ENCODE peak calls at places on chromosomes 11 and 22, in seven cellular contexts. X is IMR-90, S is K562, R is spleen, Q is psoas muscle, Z is heart right ventricle, T is fibroblast of lung. E is an unnamed sample.

GRCh38 chr11:68008381-68009337 is 1.5 kb upstream of the ALDH3B1 start:
- DNase-seq in X (no peak), S (no peak), R (peak; percentile 89), Q (no peak), Z (peak; percentile 21), T (no peak), E (peak; percentile 79)

GRCh38 chr11:36333897-36334296 is 37.8 kb downstream of the PRR5L start:
- DNase-seq in X (peak; percentile 53), S (peak; percentile 69), R (no peak), Q (no peak), Z (no peak), T (peak; percentile 57), E (no peak)

GRCh38 chr11:43503417-43503816 is 144.7 kb downstream of the TTC17 start:
- DNase-seq in X (no peak), S (no peak), R (no peak), Q (no peak), Z (no peak), T (no peak), E (no peak)

GRCh38 chr11:130625907-130626306 is 177.5 kb downstream of the ADAMTS15 start:
- DNase-seq in X (no peak), S (no peak), R (no peak), Q (no peak), Z (no peak), T (no peak), E (no peak)

GRCh38 chr11:111923351-111923788 is 4.7 kb downstream of the C11orf52 start:
- DNase-seq in X (peak; percentile 48), S (no peak), R (no peak), Q (no peak), Z (no peak), T (peak; percentile 53), E (no peak)

GRCh38 chr22:48106715-48107259 is 1344.3 kb downstream of the TBC1D22A start:
- DNase-seq in X (no peak), S (no peak), R (no peak), Q (no peak), Z (no peak), T (no peak), E (no peak)

GRCh38 chr11:88475991-88476418 is 138.5 kb upstream of the CTSC start:
- DNase-seq in X (peak; percentile 66), S (no peak), R (no peak), Q (no peak), Z (no peak), T (peak; percentile 25), E (no peak)

GRCh38 chr11:133906746-133907145 is 50.0 kb downstream of the IGSF9B start:
- DNase-seq in X (no peak), S (no peak), R (peak; percentile 56), Q (no peak), Z (no peak), T (no peak), E (no peak)

GRCh38 chr22:24427500-24428164 is at the start of gene ADORA2A:
- DNase-seq in X (no peak), S (no peak), R (peak; percentile 99), Q (no peak), Z (peak; percentile 38), T (no peak), E (peak; percentile 51)

GRCh38 chr22:45863981-45864751 is 112.8 kb downstream of the WNT7B start:
- DNase-seq in X (peak; percentile 63), S (peak; percentile 75), R (peak; percentile 85), Q (peak; percentile 72), Z (peak; percentile 75), T (peak; percentile 78), E (peak; percentile 48)

GRCh38 chr11:78365381-78365792 is 52.2 kb downstream of the GAB2 start:
- DNase-seq in X (no peak), S (no peak), R (no peak), Q (no peak), Z (no peak), T (peak; percentile 87), E (no peak)

GRCh38 chr11:111819161-111820058 is 52.0 kb downstream of the ALG9 start:
- DNase-seq in X (peak; percentile 82), S (no peak), R (no peak), Q (peak; percentile 37), Z (no peak), T (peak; percentile 59), E (no peak)

GRCh38 chr11:10378362-10378761 is 73.5 kb downstream of the ADM start:
- DNase-seq in X (no peak), S (no peak), R (no peak), Q (no peak), Z (no peak), T (no peak), E (no peak)

GRCh38 chr11:17991799-17992433 is 20.9 kb downstream of the SERGEF start:
- DNase-seq in X (peak; percentile 70), S (peak; percentile 61), R (no peak), Q (no peak), Z (no peak), T (peak; percentile 35), E (peak; percentile 57)

GRCh38 chr11:120953230-120953558 is 70.7 kb upstream of the TBCEL start:
- DNase-seq in X (no peak), S (no peak), R (no peak), Q (no peak), Z (no peak), T (no peak), E (no peak)

GRCh38 chr11:68806931-68807844 is 34.5 kb downstream of the CPT1A start:
- DNase-seq in X (peak; percentile 77), S (no peak), R (no peak), Q (no peak), Z (no peak), T (peak; percentile 84), E (no peak)

GRCh38 chr11:3147626-3148025 is 17.5 kb downstream of the OSBPL5 start:
- DNase-seq in X (no peak), S (no peak), R (no peak), Q (no peak), Z (no peak), T (no peak), E (no peak)

GRCh38 chr11:42923651-42924050 is 388.1 kb upstream of the API5 start:
- DNase-seq in X (no peak), S (no peak), R (no peak), Q (no peak), Z (no peak), T (no peak), E (no peak)

GRCh38 chr11:120384476-120384875 is 48.3 kb downstream of the ARHGEF12 start:
- DNase-seq in X (no peak), S (no peak), R (no peak), Q (no peak), Z (no peak), T (no peak), E (no peak)

GRCh38 chr11:68090287-68090686 is 30.9 kb downstream of the CHKA start:
- DNase-seq in X (no peak), S (no peak), R (no peak), Q (no peak), Z (no peak), T (no peak), E (peak; percentile 57)

GRCh38 chr11:2828585-2829330 is 56.8 kb downstream of the CDKN1C start:
- DNase-seq in X (no peak), S (no peak), R (no peak), Q (peak; percentile 3), Z (peak; percentile 17), T (no peak), E (no peak)

DNA sequence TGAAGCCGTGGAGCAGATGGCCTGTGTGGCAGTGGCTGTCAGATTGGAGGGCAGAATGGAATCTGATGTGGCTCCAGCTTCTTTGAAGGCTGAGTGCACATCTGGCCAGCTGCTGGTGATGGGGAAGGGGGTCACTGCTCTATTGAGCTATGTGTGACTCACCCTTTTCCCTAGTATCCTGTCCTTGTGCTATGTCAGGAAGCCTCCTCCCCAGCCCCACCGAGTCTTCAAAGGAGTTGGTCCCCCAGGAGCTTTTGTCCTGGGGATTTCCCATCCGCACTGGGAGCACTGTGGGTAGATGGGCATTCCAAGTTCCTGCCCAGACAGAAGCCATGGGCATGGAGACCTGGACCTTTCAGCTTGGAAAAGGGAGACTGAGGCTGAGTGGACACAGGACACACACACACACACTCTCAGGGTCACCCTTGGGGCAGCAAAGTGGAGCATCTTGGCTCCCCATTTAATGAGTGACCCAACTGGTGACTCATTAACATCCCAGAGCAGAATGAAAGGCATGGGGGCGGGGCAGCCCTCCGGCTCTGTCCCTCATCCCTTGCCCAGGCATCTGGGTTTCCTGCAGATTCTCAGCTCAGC is 3.3 kb downstream of the SERPINH1 start:
- DNase-seq in X (peak; percentile 78), S (no peak), R (no peak), Q (peak; percentile 77), Z (peak; percentile 60), T (peak; percentile 73), E (no peak)
- H3K27ac ChIP-seq in X (peak overlapping the region; percentile 96), S (peak overlapping the region; percentile 77), R (peak overlapping the region; percentile 97), Q (peak overlapping the region; percentile 100), Z (peak overlapping the region; percentile 98), T (peak overlapping the region; percentile 91), E (peak overlapping the region; percentile 98)

DNA sequence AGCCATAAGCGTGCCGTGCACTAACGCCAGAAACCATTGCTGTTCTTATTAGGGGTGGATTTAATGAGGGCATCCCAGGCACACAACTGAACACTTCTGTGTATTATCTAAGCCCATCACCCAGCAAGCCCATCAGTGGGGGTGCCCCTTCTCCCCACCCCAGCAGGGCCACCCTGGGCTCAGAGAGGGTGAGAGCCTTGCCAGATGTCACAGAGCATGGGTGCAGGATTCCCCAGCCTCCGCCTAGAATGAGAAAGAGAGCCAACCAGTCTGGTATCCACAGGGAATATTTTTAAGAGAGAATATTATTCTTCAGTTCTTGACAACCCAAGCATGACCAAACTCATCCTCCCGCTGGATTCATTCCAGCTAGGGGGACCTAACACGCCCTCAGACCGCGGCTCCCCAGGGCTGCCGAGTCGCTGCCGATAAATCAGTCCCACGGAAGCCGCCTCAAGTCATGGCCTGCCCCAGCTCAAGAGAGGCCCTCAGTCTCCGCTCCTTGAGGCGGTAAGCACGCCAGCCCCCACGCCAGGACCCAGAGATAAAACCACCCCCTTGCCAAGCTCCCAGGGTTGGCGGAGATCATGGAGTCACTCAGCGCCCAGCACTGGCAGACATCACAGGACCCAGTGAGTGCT is 47.2 kb downstream of the MN1 start:
- DNase-seq in X (no peak), S (no peak), R (peak; percentile 59), Q (no peak), Z (no peak), T (peak; percentile 70), E (no peak)
- H3K4me1 ChIP-seq in X (peaks cover 12% of the 10 kb centered on the region), S (no peaks in the 10 kb centered on the region), R (no peaks in the 10 kb centered on the region), Q (peaks cover 13% of the 10 kb centered on the region), Z (peaks cover 22% of the 10 kb centered on the region), T (no peaks in the 10 kb centered on the region), E (peaks cover 3% of the 10 kb centered on the region)

GRCh38 chr11:16001899-16002426 is 354.4 kb downstream of the SOX6 start:
- DNase-seq in X (peak; percentile 95), S (no peak), R (no peak), Q (no peak), Z (no peak), T (peak; percentile 98), E (peak; percentile 82)
- H3K27ac ChIP-seq in X (peak overlapping the region; percentile 40), S (no peak overlapping the region), R (peak overlapping the region; percentile 63), Q (peak overlapping the region; percentile 72), Z (no peak overlapping the region), T (peak overlapping the region; percentile 65), E (peak overlapping the region; percentile 11)

DNA sequence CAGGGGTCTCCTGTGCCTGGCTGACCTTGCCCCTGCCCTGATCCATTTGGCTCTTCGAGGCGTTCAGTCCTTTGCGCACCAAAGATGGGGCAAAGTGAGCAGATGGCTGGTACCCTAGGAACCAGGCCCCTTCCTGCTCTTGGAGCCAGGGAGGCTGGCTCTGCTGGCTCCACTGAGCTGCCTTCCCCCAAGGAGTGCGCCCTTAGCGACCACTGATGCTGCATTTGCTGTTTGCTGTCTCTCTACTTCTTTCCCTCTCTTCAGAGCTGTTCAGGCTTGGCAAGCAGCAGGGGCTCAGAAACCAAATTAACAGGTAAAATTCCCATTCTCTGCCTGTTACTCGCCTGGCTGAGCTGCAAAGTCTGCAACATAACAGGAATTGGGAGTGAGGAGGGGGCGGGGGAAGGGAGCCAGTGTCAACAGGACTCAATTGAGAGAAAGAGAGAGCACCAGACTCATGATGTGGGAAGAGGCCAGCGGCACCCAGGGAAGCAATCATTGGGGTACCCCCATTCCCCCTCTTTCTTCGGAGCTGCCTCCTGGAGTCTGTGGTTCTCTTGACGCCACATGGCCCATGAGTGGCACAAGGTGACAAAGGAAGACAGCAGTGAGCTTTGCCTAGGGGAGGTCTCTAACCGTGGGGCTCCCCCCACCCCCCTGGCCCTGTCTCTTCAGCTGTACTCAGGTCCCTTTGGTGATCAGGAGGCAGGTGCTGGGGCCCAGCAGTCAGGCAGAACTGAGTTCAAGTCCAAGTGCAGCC is 102.3 kb downstream of the TP53I11 start:
- DNase-seq in X (no peak), S (no peak), R (no peak), Q (no peak), Z (no peak), T (no peak), E (no peak)
- H3K4me1 ChIP-seq in X (peaks cover 1% of the 10 kb centered on the region), S (no peaks in the 10 kb centered on the region), R (no peaks in the 10 kb centered on the region), Q (no peaks in the 10 kb centered on the region), Z (peaks cover 19% of the 10 kb centered on the region), T (no peaks in the 10 kb centered on the region), E (no peaks in the 10 kb centered on the region)

E was measured in small intestine.